ENCODE peak calls at places on chromosomes 11 and 22, in nine cellular contexts. E is lower leg skin; U is activated CD8-positive, alpha-beta T cell treated with anti-CD3 and anti-CD28 coated beads for 36 hours; P is kidney epithelial cell; G is fibroblast of lung; A is suprapubic skin; Z is astrocyte of the cerebellum; X is AG09309; C is body of pancreas. T is an unnamed sample.

GRCh38 chr11:105609341-105609781 is 512 bp upstream of the GRIA4 start:
- DNase-seq in E (no peak), U (peak), P (no peak), G (no peak), A (no peak), Z (peak), X (no peak), C (peak), T (no peak)

GRCh38 chr11:43818220-43818619 is 62.4 kb upstream of the ALKBH3 start:
- DNase-seq in E (no peak), U (no peak), P (no peak), G (no peak), A (no peak), Z (no peak), X (no peak), C (no peak), T (no peak)

GRCh38 chr11:44484211-44484610 is 81.3 kb upstream of the CD82 start:
- DNase-seq in E (no peak), U (no peak), P (no peak), G (no peak), A (no peak), Z (no peak), X (no peak), C (no peak), T (no peak)

GRCh38 chr11:12319734-12320387 is 57.5 kb upstream of the PARVA start:
- DNase-seq in E (no peak), U (no peak), P (no peak), G (peak), A (no peak), Z (no peak), X (no peak), C (no peak), T (no peak)

GRCh38 chr11:77092382-77092781 is 10.3 kb upstream of the OMP start:
- DNase-seq in E (no peak), U (no peak), P (no peak), G (no peak), A (no peak), Z (no peak), X (no peak), C (no peak), T (no peak)

GRCh38 chr11:100810146-100810545 is 123.1 kb downstream of the ARHGAP42 start:
- DNase-seq in E (no peak), U (no peak), P (no peak), G (peak), A (no peak), Z (peak), X (peak), C (no peak), T (no peak)

GRCh38 chr11:79438631-79439429 is 2.0 kb downstream of the TENM4 start:
- DNase-seq in E (peak), U (no peak), P (no peak), G (peak), A (no peak), Z (no peak), X (no peak), C (peak), T (no peak)

GRCh38 chr11:69003301-69003865 is 9.7 kb downstream of the MRGPRF start:
- DNase-seq in E (no peak), U (no peak), P (no peak), G (no peak), A (peak), Z (no peak), X (no peak), C (no peak), T (no peak)

GRCh38 chr11:90134420-90135003 is at the start of gene NAALAD2:
- DNase-seq in E (peak), U (peak), P (no peak), G (peak), A (peak), Z (no peak), X (no peak), C (peak), T (no peak)

GRCh38 chr22:30453731-30454510 is 17.9 kb downstream of the SEC14L3 start:
- DNase-seq in E (no peak), U (peak), P (no peak), G (no peak), A (no peak), Z (no peak), X (no peak), C (peak), T (no peak)

GRCh38 chr11:45881708-45882368 is 3.6 kb upstream of the MAPK8IP1 start:
- DNase-seq in E (no peak), U (no peak), P (no peak), G (no peak), A (no peak), Z (no peak), X (no peak), C (no peak), T (no peak)

GRCh38 chr22:22201185-22201924 is 43.2 kb upstream of the VPREB1 start:
- DNase-seq in E (no peak), U (no peak), P (no peak), G (no peak), A (no peak), Z (no peak), X (no peak), C (peak), T (no peak)

GRCh38 chr11:64661146-64661545 is 61.9 kb downstream of the NRXN2 start:
- DNase-seq in E (no peak), U (no peak), P (no peak), G (peak), A (no peak), Z (no peak), X (peak), C (no peak), T (no peak)

GRCh38 chr22:28395920-28396447 is 283.7 kb downstream of the TTC28 start:
- DNase-seq in E (no peak), U (peak), P (no peak), G (peak), A (no peak), Z (peak), X (peak), C (no peak), T (no peak)

GRCh38 chr11:61353109-61354067 is 8.3 kb downstream of the CYB561A3 start:
- DNase-seq in E (no peak), U (no peak), P (no peak), G (no peak), A (no peak), Z (no peak), X (no peak), C (no peak), T (no peak)

GRCh38 chr11:34176980-34177319 is 71.5 kb downstream of the NAT10 start:
- DNase-seq in E (no peak), U (no peak), P (no peak), G (no peak), A (no peak), Z (no peak), X (no peak), C (no peak), T (no peak)

GRCh38 chr11:127649071-127649470 is 648.5 kb upstream of the KIRREL3 start:
- DNase-seq in E (no peak), U (no peak), P (no peak), G (no peak), A (no peak), Z (no peak), X (no peak), C (no peak), T (no peak)

GRCh38 chr11:12150831-12151382 is 40.5 kb downstream of the MICAL2 start:
- DNase-seq in E (no peak), U (peak), P (no peak), G (peak), A (no peak), Z (no peak), X (no peak), C (no peak), T (no peak)

GRCh38 chr11:65183201-65183891 is 1.6 kb downstream of the CAPN1 start:
- DNase-seq in E (peak), U (no peak), P (peak), G (no peak), A (peak), Z (no peak), X (no peak), C (peak), T (no peak)

GRCh38 chr22:20137671-20138416 is 6.2 kb downstream of the ZDHHC8 start:
- DNase-seq in E (no peak), U (no peak), P (no peak), G (no peak), A (no peak), Z (no peak), X (no peak), C (no peak), T (no peak)

GRCh38 chr22:20138417-20138738 is 6.8 kb downstream of the ZDHHC8 start:
- DNase-seq in E (no peak), U (no peak), P (no peak), G (no peak), A (no peak), Z (no peak), X (no peak), C (no peak), T (no peak)

GRCh38 chr22:20136603-20136873 is 4.9 kb downstream of the ZDHHC8 start:
- DNase-seq in E (no peak), U (no peak), P (no peak), G (no peak), A (no peak), Z (no peak), X (no peak), C (no peak), T (no peak)

GRCh38 chr22:20135846-20136602 is 4.4 kb downstream of the ZDHHC8 start:
- DNase-seq in E (no peak), U (no peak), P (no peak), G (no peak), A (no peak), Z (no peak), X (no peak), C (no peak), T (no peak)

DNA sequence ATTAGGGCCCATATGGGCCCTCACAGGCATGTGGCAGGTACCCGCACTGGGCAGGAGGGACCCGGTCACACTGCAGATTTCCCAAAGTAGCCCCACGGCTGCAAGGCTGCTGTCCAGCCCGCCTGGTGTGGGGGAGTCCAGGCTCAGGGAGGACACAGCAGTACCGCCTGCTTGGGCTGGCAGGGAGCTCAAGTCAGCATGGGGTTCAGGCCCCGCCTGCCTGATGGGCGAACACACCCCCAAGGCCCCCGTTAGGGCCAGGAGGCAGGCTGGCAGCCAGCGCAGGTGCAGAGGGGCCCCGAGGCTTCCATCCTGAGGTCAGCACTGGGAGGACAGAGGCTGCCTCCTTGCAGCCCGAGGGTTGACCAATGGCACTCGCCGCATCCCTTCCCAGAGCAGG is 5.5 kb downstream of the ZDHHC8 start:
- DNase-seq in E (no peak), U (no peak), P (no peak), G (no peak), A (no peak), Z (no peak), X (no peak), C (no peak), T (no peak)
- TF ChIP-seq CTCF in E (no peak), U (no peak), P (no peak), G (no peak), A (no peak), Z (no peak), X (no peak), C (no peak), T (no peak)

DNA sequence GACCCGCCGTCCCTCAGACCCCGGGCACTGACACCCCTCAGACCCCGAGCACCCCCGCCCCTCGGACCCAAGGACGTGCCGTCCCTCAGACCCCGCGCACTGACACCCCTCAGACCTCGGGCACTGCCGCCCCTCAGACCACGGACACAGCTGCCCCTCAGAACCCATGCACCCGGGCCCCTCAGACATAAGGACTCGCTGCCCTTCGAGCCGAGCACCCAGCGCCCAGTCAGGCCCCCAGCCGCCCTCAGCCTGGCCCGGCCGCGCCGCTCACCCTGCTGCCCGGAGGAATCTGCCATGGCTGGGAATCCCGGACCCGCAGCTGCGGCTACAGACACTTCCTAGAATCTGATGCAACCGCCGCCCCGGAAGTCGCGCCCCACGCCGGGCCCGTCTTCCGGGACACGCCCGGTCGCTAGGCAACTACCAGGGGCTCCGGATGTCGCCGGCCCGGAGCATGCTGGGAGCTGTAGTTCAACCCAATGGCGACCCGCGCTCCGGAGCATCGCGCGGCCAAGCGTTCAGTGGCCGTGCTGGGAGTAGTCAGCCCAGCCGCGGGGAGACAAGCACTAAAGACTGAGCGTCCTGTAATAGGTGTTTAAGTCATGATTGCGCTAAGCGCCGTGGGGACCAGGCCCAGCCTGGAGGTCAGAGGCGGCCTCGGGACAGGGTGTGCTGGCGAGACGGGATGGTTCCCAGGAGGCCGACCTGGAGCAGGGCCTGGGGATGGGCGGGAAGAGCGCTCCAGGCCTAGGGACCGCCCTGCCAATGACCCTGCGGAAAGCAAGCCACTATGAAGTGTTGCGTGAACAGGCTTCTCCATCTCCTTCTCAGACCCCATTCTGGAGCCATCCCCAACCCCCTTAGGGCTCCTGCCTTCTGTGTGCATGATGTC is at the start of gene CARS1:
- DNase-seq in E (peak), U (peak), P (peak), G (peak), A (peak), Z (peak), X (peak), C (peak), T (peak)
- TF ChIP-seq CTCF in E (no peak), U (no peak), P (no peak), G (no peak), A (no peak), Z (no peak), X (no peak), C (no peak), T (no peak)

DNA sequence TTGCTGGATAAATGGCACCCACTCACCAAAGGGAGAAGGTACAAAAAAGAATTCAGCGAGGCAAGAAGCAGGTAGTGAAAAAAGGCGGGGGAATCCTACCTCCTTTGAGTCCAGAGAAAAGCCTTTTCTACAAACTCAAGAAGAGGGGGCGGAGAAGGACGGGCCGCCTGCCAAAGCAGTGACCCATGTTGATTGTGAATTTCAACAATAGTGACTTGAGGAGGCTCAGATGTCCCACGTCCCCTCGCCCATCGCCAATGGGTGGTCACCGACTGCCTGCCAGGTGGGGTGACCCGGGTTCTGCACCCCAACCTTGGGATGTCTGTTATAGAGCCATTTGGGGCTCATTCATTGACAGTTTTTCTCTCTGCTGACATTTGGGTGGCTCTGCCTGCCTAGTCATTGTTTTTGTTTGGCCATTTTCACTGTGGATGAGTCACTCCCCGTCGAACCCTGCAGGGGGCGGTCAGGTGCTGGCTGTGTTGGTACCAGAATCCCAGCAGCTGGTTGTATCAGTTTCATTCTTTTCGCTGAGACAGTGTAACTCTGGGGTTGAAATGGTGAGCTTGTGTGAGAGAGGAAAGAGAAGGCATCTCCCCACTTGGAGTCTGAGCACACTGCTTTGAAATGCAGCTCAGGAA is 163.4 kb upstream of the NCAM1 start:
- DNase-seq in E (no peak), U (peak), P (no peak), G (peak), A (no peak), Z (no peak), X (no peak), C (peak), T (no peak)
- TF ChIP-seq CTCF in E (no peak), U (peak), P (peak), G (peak), A (no peak), Z (peak), X (peak), C (peak), T (no peak)

DNA sequence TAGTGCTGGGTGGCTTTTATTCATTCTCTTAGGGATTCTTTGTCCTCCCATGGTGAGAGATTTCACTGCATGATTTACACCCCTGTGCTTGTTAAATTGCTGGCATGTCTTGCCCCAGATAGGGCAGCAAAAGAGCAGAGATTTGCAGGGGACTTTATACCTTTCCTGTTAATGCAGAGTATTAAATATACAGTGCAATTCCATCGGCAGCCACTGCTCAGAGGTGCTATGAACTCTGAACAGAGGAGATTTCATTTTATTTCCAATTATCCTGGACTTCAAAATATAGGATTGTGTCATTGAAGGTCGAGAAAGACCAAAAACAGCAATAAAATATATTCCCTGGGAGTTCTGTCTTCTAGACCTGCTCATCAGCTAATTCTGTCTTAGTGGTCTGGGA is 263.4 kb upstream of the NCAM1 start:
- DNase-seq in E (no peak), U (no peak), P (no peak), G (no peak), A (no peak), Z (no peak), X (no peak), C (no peak), T (no peak)
- TF ChIP-seq CTCF in E (no peak), U (no peak), P (no peak), G (no peak), A (no peak), Z (no peak), X (no peak), C (peak), T (no peak)

GRCh38 chr11:86302092-86302793 is at the start of gene HIKESHI:
- DNase-seq in E (peak), U (peak), P (peak), G (peak), A (peak), Z (peak), X (peak), C (peak), T (peak)
- TF ChIP-seq CTCF in E (no peak), U (no peak), P (no peak), G (no peak), A (no peak), Z (no peak), X (no peak), C (peak), T (no peak)

GRCh38 chr11:74100231-74100630 is 70.6 kb downstream of the C2CD3 start:
- DNase-seq in E (no peak), U (no peak), P (no peak), G (no peak), A (no peak), Z (no peak), X (no peak), C (no peak), T (no peak)
- TF ChIP-seq CTCF in E (no peak), U (no peak), P (no peak), G (no peak), A (no peak), Z (no peak), X (no peak), C (no peak), T (no peak)

DNA sequence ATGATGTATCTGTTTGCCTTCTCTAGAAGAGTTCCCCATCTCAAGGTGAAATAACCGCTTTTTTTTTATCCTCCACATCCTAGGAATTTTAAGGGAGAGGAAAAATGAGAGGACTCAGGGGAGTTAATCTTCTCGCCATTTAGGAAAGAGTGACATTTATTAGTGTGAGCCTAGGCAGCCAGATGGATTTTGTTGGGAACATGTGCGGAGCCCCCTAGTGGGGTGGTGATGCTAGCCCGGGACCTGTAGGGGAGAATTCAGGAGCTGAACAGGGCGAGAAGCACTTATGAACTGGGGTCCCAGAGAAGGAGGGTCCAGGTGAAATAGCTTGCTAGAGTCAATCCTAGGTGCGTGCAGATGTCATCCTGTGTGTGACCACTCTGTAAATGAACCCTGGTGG is 10.7 kb downstream of the IL17RA start:
- DNase-seq in E (peak), U (no peak), P (no peak), G (no peak), A (peak), Z (no peak), X (no peak), C (no peak), T (no peak)
- TF ChIP-seq CTCF in E (no peak), U (no peak), P (peak), G (peak), A (no peak), Z (peak), X (peak), C (no peak), T (no peak)

GRCh38 chr22:41832553-41833368 is at the start of gene SREBF2:
- DNase-seq in E (peak), U (peak), P (peak), G (peak), A (peak), Z (peak), X (peak), C (peak), T (peak)
- TF ChIP-seq CTCF in E (no peak), U (no peak), P (no peak), G (no peak), A (no peak), Z (no peak), X (no peak), C (no peak), T (no peak)